ENCODE peak calls at places on chromosomes 13 and 19, in six cellular contexts. X is H9, J is activated B cell treated with CpG ODN at 0.5 μM for 24 hours, N is Calu3, V is thyroid gland, W is neural progenitor cell. T is an unnamed sample.

GRCh38 chr19:35767288-35768081 is 7.9 kb upstream of the ARHGAP33 start:
- DNase-seq in X (peak), J (no peak), N (no peak), V (peak), W (peak), T (peak)

GRCh38 chr19:41821003-41821735 is 23.3 kb downstream of the LYPD4 start:
- DNase-seq in X (peak), J (no peak), N (peak), V (peak), W (peak), T (peak)

GRCh38 chr19:48400018-48400742 is 6.7 kb downstream of the GRIN2D start:
- DNase-seq in X (peak), J (peak), N (peak), V (peak), W (peak), T (peak)

GRCh38 chr19:50639121-50640112 is at the start of gene SYT3:
- DNase-seq in X (peak), J (peak), N (no peak), V (peak), W (peak), T (peak)

GRCh38 chr13:27203186-27203585 is 31.6 kb upstream of the USP12 start:
- DNase-seq in X (no peak), J (no peak), N (no peak), V (no peak), W (no peak), T (no peak)

GRCh38 chr13:46629811-46630413 is 76.9 kb downstream of the LRCH1 start:
- DNase-seq in X (no peak), J (no peak), N (no peak), V (no peak), W (no peak), T (no peak)

GRCh38 chr13:108980237-108980636 is 350.8 kb downstream of the MYO16 start:
- DNase-seq in X (no peak), J (no peak), N (no peak), V (no peak), W (no peak), T (no peak)

GRCh38 chr13:77860621-77861020 is 58.0 kb downstream of the EDNRB start:
- DNase-seq in X (no peak), J (no peak), N (no peak), V (no peak), W (no peak), T (no peak)

GRCh38 chr13:47904239-47904638 is 96.8 kb downstream of the SUCLA2 start:
- DNase-seq in X (no peak), J (no peak), N (no peak), V (no peak), W (no peak), T (no peak)

GRCh38 chr13:36275190-36276002 is 22.2 kb downstream of the CCDC169 start:
- DNase-seq in X (no peak), J (no peak), N (peak), V (peak), W (peak), T (peak)

GRCh38 chr13:23567792-23568480 is 2.3 kb upstream of the TNFRSF19 start:
- DNase-seq in X (peak), J (no peak), N (peak), V (no peak), W (peak), T (peak)

GRCh38 chr19:4328243-4328990 is 10.2 kb downstream of the STAP2 start:
- DNase-seq in X (peak), J (peak), N (no peak), V (peak), W (peak), T (peak)

GRCh38 chr19:33464733-33465115 is 56.9 kb downstream of the PEPD start:
- DNase-seq in X (peak), J (no peak), N (no peak), V (no peak), W (no peak), T (no peak)

GRCh38 chr19:29093553-29093908 is 119.4 kb downstream of the UQCRFS1 start:
- DNase-seq in X (no peak), J (no peak), N (no peak), V (no peak), W (no peak), T (no peak)

GRCh38 chr13:70080030-70080429 is 27.6 kb upstream of the ATXN8OS start:
- DNase-seq in X (no peak), J (no peak), N (no peak), V (no peak), W (no peak), T (no peak)

GRCh38 chr13:89455741-89456140 is 1784.6 kb downstream of the SLITRK5 start:
- DNase-seq in X (no peak), J (no peak), N (no peak), V (no peak), W (no peak), T (no peak)

GRCh38 chr13:60727140-60727539 is 330.1 kb downstream of the TDRD3 start:
- DNase-seq in X (peak), J (no peak), N (no peak), V (no peak), W (no peak), T (no peak)

GRCh38 chr19:46697142-46697960 is 19.6 kb downstream of the PRKD2 start:
- DNase-seq in X (peak), J (no peak), N (no peak), V (peak), W (peak), T (peak)

GRCh38 chr19:51460164-51460992 is 2.1 kb upstream of the SIGLEC8 start:
- DNase-seq in X (peak), J (no peak), N (no peak), V (no peak), W (peak), T (no peak)

GRCh38 chr19:54515156-54515555 is 12.5 kb downstream of the LAIR2 start:
- DNase-seq in X (no peak), J (no peak), N (no peak), V (no peak), W (no peak), T (no peak)

GRCh38 chr19:8515317-8515716 is 1.4 kb upstream of the ZNF414 start:
- DNase-seq in X (no peak), J (no peak), N (no peak), V (no peak), W (no peak), T (no peak)

GRCh38 chr13:50379584-50379983 is 364.3 kb downstream of the KCNRG start:
- DNase-seq in X (no peak), J (no peak), N (no peak), V (no peak), W (no peak), T (no peak)

GRCh38 chr13:32125221-32125621 is 93.6 kb downstream of the FRY start:
- DNase-seq in X (no peak), J (no peak), N (no peak), V (no peak), W (no peak), T (no peak)

GRCh38 chr19:50221087-50221486 is 17.7 kb downstream of the MYH14 start:
- DNase-seq in X (no peak), J (no peak), N (no peak), V (no peak), W (no peak), T (no peak)

GRCh38 chr19:1857648-1858326 is 5.6 kb downstream of the KLF16 start:
- DNase-seq in X (no peak), J (no peak), N (no peak), V (no peak), W (no peak), T (no peak)

GRCh38 chr13:46213242-46213641 is 1.5 kb downstream of the LRRC63 start:
- DNase-seq in X (no peak), J (no peak), N (no peak), V (no peak), W (no peak), T (no peak)

GRCh38 chr19:32858559-32858958 is 11.0 kb downstream of the SLC7A9 start:
- DNase-seq in X (no peak), J (no peak), N (no peak), V (no peak), W (no peak), T (no peak)

GRCh38 chr13:23349127-23349897 is 84.2 kb downstream of the SACS start:
- DNase-seq in X (no peak), J (no peak), N (no peak), V (no peak), W (no peak), T (no peak)

GRCh38 chr13:51479199-51479523 is 26.3 kb upstream of the INTS6 start:
- DNase-seq in X (no peak), J (no peak), N (no peak), V (no peak), W (no peak), T (no peak)

GRCh38 chr13:44620057-44620456 is 43.9 kb upstream of the TSC22D1 start:
- DNase-seq in X (no peak), J (no peak), N (no peak), V (no peak), W (peak), T (no peak)

GRCh38 chr13:78762825-78763224 is 103.9 kb upstream of the OBI1 start:
- DNase-seq in X (no peak), J (no peak), N (no peak), V (no peak), W (no peak), T (no peak)

GRCh38 chr19:9839415-9839814 is 4.3 kb downstream of the PIN1 start:
- DNase-seq in X (no peak), J (no peak), N (no peak), V (no peak), W (no peak), T (no peak)

GRCh38 chr19:2425622-2426581 is 1.5 kb downstream of the TIMM13 start:
- DNase-seq in X (peak), J (no peak), N (no peak), V (no peak), W (no peak), T (no peak)

GRCh38 chr19:21568816-21569496 is 63.6 kb downstream of the ZNF429 start:
- DNase-seq in X (no peak), J (peak), N (no peak), V (peak), W (no peak), T (no peak)

GRCh38 chr13:87582399-87582798 is 88.8 kb upstream of the SLITRK5 start:
- DNase-seq in X (no peak), J (no peak), N (no peak), V (no peak), W (no peak), T (no peak)

GRCh38 chr19:48962029-48962848 is 2.9 kb upstream of the FTL start:
- DNase-seq in X (peak), J (peak), N (peak), V (peak), W (no peak), T (no peak)

DNA sequence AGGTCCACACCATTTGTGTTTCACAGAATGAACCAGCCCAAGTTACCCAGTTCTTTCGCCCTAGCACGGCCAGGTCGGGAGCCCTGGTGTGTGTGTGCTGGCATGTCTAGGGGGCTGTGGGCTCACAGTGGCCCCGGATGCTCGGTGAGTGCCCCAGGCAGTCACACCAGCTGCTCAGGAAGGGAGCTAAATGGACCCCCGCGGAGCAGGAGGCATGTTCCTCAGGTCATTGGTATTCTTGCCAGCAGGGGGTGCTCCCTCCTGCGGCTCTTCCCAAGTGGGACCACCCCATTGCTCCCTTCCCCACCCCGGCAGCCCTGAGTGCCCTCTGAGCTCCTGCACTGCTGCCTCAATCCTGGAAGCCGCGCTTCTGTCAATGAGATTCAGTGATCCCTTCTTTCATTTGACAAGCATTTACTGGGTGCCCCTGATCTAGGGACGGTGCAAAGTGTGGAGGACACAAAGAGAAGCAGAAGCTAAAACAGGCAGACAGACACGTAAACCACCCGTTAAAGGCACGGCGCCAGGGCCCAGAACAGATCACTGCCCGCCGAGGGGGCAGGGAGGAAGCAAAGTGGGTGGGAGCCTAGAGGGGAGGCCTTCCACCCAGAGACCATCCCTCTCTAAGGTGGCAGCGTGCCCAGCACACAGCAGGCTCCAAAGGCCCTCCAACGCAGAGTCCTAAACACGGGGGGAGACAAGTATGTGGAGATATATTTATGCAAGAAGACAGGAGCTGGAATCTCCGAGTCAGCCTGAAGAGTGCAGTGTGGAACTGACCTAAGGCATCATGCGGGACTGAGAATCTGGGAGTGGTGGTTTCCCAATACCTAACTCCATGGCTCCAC is 5.2 kb upstream of the ADPRHL1 start:
- DNase-seq in X (peak), J (no peak), N (no peak), V (no peak), W (peak), T (peak)
- TF ChIP-seq CTCF in X (peak), J (no peak), N (no peak), V (no peak), W (peak), T (peak)

GRCh38 chr13:72218966-72219365 is 352.0 kb upstream of the DACH1 start:
- DNase-seq in X (no peak), J (no peak), N (no peak), V (no peak), W (no peak), T (no peak)

GRCh38 chr13:72217142-72217541 is 350.1 kb upstream of the DACH1 start:
- DNase-seq in X (no peak), J (no peak), N (no peak), V (no peak), W (no peak), T (no peak)

DNA sequence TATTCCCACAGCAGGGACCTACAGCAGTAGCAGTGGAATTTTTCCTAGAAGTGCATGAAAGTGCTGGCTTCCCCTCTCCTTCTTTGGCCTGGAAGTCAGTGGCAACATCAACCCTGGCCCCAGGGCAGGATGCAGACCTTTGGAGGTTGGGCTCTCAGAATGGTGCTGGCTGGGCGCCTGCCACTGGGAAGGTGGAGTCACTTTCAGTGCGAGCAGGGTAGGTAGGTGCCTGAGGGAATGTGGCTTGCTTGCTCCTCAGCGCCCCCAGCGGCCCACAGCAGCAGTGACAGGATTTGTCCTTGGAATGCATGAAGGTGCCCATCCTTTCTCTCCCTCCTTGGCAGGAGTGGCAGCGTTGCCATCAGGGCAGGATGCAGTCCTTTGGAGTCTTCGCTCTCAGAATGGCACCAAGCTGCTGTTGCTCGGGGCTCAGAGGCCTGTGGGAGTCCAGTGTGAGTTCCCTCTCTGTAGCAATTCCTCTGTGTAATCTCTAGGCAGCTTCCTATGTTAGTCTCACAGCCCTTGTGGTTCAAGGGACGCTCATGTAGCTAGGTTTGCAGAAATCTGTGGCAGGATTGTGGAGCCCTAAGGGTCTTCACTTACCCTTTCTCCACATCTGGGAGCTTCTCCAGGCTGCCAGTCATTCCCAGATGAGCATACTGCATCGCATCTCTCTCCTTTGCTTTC is 354.4 kb upstream of the DACH1 start:
- DNase-seq in X (peak), J (no peak), N (peak), V (peak), W (peak), T (peak)
- TF ChIP-seq CTCF in X (peak), J (no peak), N (no peak), V (peak), W (peak), T (peak)

DNA sequence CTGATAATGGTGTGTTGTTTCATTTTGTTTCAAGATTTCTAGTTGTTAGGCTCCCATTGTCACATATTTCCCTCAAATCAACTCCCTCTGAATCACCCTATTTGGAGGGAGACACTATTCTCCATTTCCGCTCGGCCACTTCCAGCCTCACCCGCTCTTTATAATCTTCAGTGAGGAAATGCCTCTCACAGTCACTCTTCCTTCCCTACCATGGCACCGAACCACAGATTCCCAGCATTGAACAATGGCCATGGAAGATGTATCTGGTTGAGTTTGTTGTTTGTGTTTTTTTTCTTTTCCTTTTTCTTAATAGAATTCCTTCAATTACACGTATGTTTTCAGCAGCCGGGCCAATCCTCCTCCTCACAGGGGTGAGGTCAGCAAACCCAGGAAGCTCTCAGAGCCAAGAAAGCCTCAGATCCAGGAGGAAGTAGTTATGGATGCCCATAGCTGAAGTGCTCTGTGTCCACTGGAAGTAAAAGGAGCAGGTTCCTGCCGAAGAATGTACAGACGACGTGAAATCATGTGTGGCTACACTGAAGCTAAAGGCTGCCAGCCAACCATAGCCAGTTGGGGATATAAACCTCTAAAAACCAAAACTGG is 472.1 kb downstream of the FOXO1 start:
- DNase-seq in X (no peak), J (no peak), N (no peak), V (no peak), W (no peak), T (no peak)
- TF ChIP-seq CTCF in X (no peak), J (no peak), N (no peak), V (no peak), W (no peak), T (no peak)

GRCh38 chr13:28958018-28958417 is 137.9 kb downstream of the MTUS2 start:
- DNase-seq in X (no peak), J (no peak), N (no peak), V (no peak), W (no peak), T (no peak)

GRCh38 chr13:28954810-28955209 is 134.7 kb downstream of the MTUS2 start:
- DNase-seq in X (no peak), J (no peak), N (no peak), V (no peak), W (no peak), T (no peak)

GRCh38 chr13:28955264-28955966 is 135.3 kb downstream of the MTUS2 start:
- DNase-seq in X (no peak), J (no peak), N (no peak), V (no peak), W (no peak), T (no peak)

DNA sequence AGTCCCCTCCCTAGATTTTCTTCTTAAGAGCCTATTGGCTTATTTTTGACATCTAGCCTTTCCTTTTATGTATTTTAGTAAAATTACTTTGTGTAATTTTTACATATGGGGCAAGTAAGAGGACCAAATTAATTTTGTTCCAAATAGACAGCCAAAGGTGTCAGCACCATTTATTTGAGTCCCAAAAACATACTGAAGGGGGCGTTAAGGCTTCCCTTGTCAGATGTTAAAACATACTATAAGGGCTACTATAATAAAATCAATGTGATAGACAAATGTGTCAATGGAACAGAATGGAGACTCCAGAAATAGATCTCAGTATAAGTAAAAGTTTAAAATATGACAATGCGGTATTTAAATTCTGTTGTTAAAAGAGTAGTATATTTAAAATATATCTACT is 133.6 kb downstream of the MTUS2 start:
- DNase-seq in X (no peak), J (no peak), N (no peak), V (no peak), W (no peak), T (no peak)
- TF ChIP-seq CTCF in X (peak), J (no peak), N (no peak), V (no peak), W (peak), T (no peak)

GRCh38 chr13:102091231-102091630 is 310.6 kb downstream of the FGF14 start:
- DNase-seq in X (peak), J (no peak), N (peak), V (no peak), W (peak), T (no peak)
- TF ChIP-seq CTCF in X (peak), J (no peak), N (no peak), V (no peak), W (peak), T (no peak)

GRCh38 chr13:31050486-31051400 is 111.0 kb downstream of the HSPH1 start:
- DNase-seq in X (no peak), J (no peak), N (no peak), V (no peak), W (peak), T (no peak)
- TF ChIP-seq CTCF in X (peak), J (no peak), N (no peak), V (no peak), W (peak), T (peak)

GRCh38 chr19:58548859-58549663 is 5.2 kb downstream of the TRIM28 start:
- DNase-seq in X (no peak), J (no peak), N (no peak), V (no peak), W (no peak), T (no peak)

GRCh38 chr19:58550362-58551122 is 4.4 kb downstream of the CHMP2A start:
- DNase-seq in X (no peak), J (no peak), N (no peak), V (no peak), W (no peak), T (no peak)

GRCh38 chr19:58551123-58551497 is 3.8 kb downstream of the CHMP2A start:
- DNase-seq in X (no peak), J (no peak), N (no peak), V (no peak), W (no peak), T (no peak)

GRCh38 chr19:58551577-58552471 is 3.1 kb downstream of the CHMP2A start:
- DNase-seq in X (peak), J (no peak), N (no peak), V (no peak), W (no peak), T (no peak)

GRCh38 chr19:58549664-58550361 is 5.1 kb downstream of the CHMP2A start:
- DNase-seq in X (no peak), J (no peak), N (no peak), V (no peak), W (no peak), T (no peak)
- TF ChIP-seq CTCF in X (no peak), J (no peak), N (no peak), V (no peak), W (no peak), T (no peak)

GRCh38 chr19:44770550-44771257 is 7.0 kb upstream of the CBLC start:
- DNase-seq in X (peak), J (peak), N (peak), V (peak), W (peak), T (peak)

GRCh38 chr19:44772969-44773368 is 4.7 kb upstream of the CBLC start:
- DNase-seq in X (no peak), J (no peak), N (no peak), V (no peak), W (no peak), T (no peak)

GRCh38 chr19:44764975-44765948 is 12.4 kb upstream of the CBLC start:
- DNase-seq in X (no peak), J (no peak), N (peak), V (no peak), W (no peak), T (no peak)

GRCh38 chr19:44765949-44766335 is 11.7 kb upstream of the CBLC start:
- DNase-seq in X (no peak), J (no peak), N (no peak), V (no peak), W (no peak), T (no peak)

GRCh38 chr19:44767295-44768180 is 10.2 kb upstream of the CBLC start:
- DNase-seq in X (no peak), J (no peak), N (no peak), V (no peak), W (no peak), T (no peak)
- TF ChIP-seq CTCF in X (no peak), J (no peak), N (no peak), V (no peak), W (no peak), T (no peak)

T was measured in nephron progenitor cell.